ENCODE peak calls at places on chromosomes 3 and 15, in four cellular contexts. K, Q, I and P are unnamed samples.

GRCh38 chr15:32774022-32774421 is 56.2 kb downstream of the GREM1 start:
- DNase-seq in Q (peak), I (no peak), K (no peak), P (peak)

GRCh38 chr3:17039579-17039978 is 154.8 kb downstream of the PLCL2 start:
- DNase-seq in Q (peak), I (no peak), K (no peak), P (no peak)

GRCh38 chr15:87527416-87527815 is 729.1 kb downstream of the NTRK3 start:
- DNase-seq in I (no peak), K (no peak), Q (no peak), P (no peak)

GRCh38 chr3:138560501-138560900 is 33.6 kb downstream of the CEP70 start:
- DNase-seq in Q (no peak), K (no peak), I (no peak), P (no peak)

GRCh38 chr15:86961669-86962068 is 882.0 kb downstream of the AGBL1 start:
- DNase-seq in K (no peak), Q (no peak), I (no peak), P (no peak)

GRCh38 chr15:82173108-82173507 is 89.4 kb downstream of the EFL1 start:
- DNase-seq in K (no peak), I (no peak), Q (no peak), P (no peak)

GRCh38 chr3:14949126-14949525 is 1.7 kb downstream of the NR2C2 start:
- DNase-seq in I (no peak), Q (no peak), K (no peak), P (no peak)

GRCh38 chr15:83305696-83306291 is 21.3 kb upstream of the BNC1 start:
- DNase-seq in K (no peak), I (no peak), Q (no peak), P (peak)

GRCh38 chr15:75775296-75776074 is 62.8 kb upstream of the CSPG4 start:
- DNase-seq in K (peak), Q (no peak), I (no peak), P (peak)

GRCh38 chr15:79130535-79131130 is 40.1 kb upstream of the RASGRF1 start:
- DNase-seq in Q (peak), K (peak), I (no peak), P (no peak)

GRCh38 chr15:100966997-100967396 is 47.8 kb downstream of the LRRK1 start:
- DNase-seq in I (peak), Q (no peak), K (no peak), P (no peak)

GRCh38 chr15:25504307-25504706 is 65.5 kb upstream of the UBE3A start:
- DNase-seq in Q (no peak), I (no peak), K (no peak), P (no peak)

GRCh38 chr3:42012935-42013651 is 51.2 kb upstream of the ULK4 start:
- DNase-seq in I (peak), Q (peak), K (peak), P (peak)

GRCh38 chr3:36124118-36124796 is 256.0 kb upstream of the STAC start:
- DNase-seq in Q (peak), K (no peak), I (no peak), P (peak)

GRCh38 chr15:25170113-25170731 is 215.4 kb downstream of the SNRPN start:
- DNase-seq in K (no peak), I (no peak), Q (no peak), P (no peak)

GRCh38 chr3:61903931-61904657 is 342.7 kb downstream of the PTPRG start:
- DNase-seq in Q (no peak), I (no peak), K (no peak), P (no peak)

GRCh38 chr3:179710079-179710478 is 57.2 kb downstream of the USP13 start:
- DNase-seq in Q (no peak), K (no peak), I (no peak), P (no peak)

GRCh38 chr3:72692959-72693518 is 155.2 kb downstream of the SHQ1 start:
- DNase-seq in K (no peak), Q (no peak), I (no peak), P (no peak)

GRCh38 chr3:71444861-71445259 is 138.7 kb downstream of the FOXP1 start:
- DNase-seq in Q (no peak), I (no peak), K (no peak), P (no peak)

GRCh38 chr3:135106445-135106844 is 311.4 kb downstream of the EPHB1 start:
- DNase-seq in K (peak), Q (no peak), I (no peak), P (peak)

GRCh38 chr3:63051920-63052319 is 176.7 kb upstream of the CADPS start:
- DNase-seq in K (no peak), Q (no peak), I (no peak), P (no peak)

GRCh38 chr3:110420158-110420641 is 651.4 kb upstream of the NECTIN3 start:
- DNase-seq in I (no peak), K (no peak), Q (peak), P (no peak)

GRCh38 chr3:192850501-192850981 is 67.1 kb downstream of the MB21D2 start:
- DNase-seq in I (peak), K (no peak), Q (no peak), P (peak)

GRCh38 chr3:60225848-60226247 is 1025.4 kb downstream of the FHIT start:
- DNase-seq in Q (no peak), I (peak), K (no peak), P (no peak)

GRCh38 chr3:129038121-129038855 is 22.3 kb upstream of the GP9 start:
- DNase-seq in K (no peak), I (no peak), Q (no peak), P (no peak)

GRCh38 chr3:83230841-83231240 is 1469.4 kb upstream of the GBE1 start:
- DNase-seq in K (no peak), Q (no peak), I (no peak), P (no peak)
- H3K4me2 ChIP-seq in K (no peak), Q (no peak), I (no peak), P (no peak)

DNA sequence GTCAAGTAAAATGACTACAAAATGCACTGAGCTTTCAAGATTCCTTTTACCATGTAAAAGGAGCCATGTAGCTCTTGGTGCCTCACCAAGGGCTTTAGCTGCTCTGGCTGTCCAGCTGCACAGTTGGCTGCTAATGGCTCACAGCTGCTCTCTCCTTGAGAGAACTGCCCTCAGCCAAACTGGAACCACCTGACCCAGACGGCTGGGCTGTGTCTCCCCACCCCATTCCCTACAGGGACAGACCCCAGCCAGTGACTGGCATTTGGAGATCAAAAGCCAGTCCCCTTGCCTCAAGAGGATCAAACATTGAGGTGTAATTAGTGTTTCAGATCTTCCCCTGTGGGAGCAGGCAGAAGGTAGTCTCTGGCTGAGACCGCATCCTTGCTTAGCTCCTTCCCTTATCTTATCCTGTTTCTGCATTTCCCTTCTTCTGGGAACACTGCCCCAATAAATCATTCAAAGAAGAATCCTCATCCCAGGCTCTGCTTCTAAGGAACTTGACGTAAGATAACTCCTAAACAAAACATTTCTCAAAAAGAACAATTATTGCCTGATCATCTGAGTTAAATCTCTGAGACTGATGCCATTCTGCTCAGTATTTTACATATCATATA is 28.6 kb upstream of the UBE2E2 start:
- DNase-seq in Q (no peak), I (no peak), K (no peak), P (no peak)
- TF ChIP-seq ESRRA in Q (no peak), I (no peak), K (no peak), P (no peak)

GRCh38 chr15:67828379-67828968 is 3.2 kb downstream of the SKOR1 start:
- DNase-seq in I (no peak), K (no peak), Q (no peak), P (no peak)
- TF ChIP-seq POLR2A in I (no peak), K (no peak), Q (no peak), P (no peak)

GRCh38 chr3:104523136-104523535 is 843.6 kb upstream of the ALCAM start:
- DNase-seq in K (no peak), I (no peak), Q (no peak), P (no peak)

GRCh38 chr3:104521606-104522336 is 844.9 kb upstream of the ALCAM start:
- DNase-seq in K (no peak), I (peak), Q (no peak), P (no peak)

GRCh38 chr3:104530934-104531333 is 835.8 kb upstream of the ALCAM start:
- DNase-seq in Q (no peak), K (no peak), I (no peak), P (no peak)

GRCh38 chr3:104526901-104527401 is 839.8 kb upstream of the ALCAM start:
- DNase-seq in Q (no peak), I (peak), K (no peak), P (no peak)
- H3K4me2 ChIP-seq in Q (no peak), I (peak), K (no peak), P (no peak)

DNA sequence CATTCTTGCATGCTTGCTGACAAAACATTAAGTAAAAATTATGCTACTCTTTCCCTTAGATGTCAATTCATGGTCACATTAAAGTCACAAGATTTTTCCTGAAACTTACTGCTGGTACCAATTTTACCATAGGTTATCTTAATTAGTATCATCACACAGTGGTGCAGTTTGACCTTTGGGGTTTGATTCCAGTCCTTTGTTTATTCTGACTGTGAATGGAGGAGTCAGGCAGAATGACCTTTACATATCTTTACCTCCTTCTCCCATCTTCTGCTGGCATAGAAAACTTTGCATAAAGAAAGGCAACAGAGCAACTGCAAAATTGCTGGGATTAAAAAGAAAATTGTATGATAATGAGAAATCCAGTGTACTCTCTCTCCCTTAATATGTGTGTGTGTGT is 286.6 kb downstream of the LPP start:
- DNase-seq in I (no peak), K (no peak), Q (no peak), P (peak)
- TF ChIP-seq ESRRA in I (no peak), K (no peak), Q (no peak), P (no peak)

DNA sequence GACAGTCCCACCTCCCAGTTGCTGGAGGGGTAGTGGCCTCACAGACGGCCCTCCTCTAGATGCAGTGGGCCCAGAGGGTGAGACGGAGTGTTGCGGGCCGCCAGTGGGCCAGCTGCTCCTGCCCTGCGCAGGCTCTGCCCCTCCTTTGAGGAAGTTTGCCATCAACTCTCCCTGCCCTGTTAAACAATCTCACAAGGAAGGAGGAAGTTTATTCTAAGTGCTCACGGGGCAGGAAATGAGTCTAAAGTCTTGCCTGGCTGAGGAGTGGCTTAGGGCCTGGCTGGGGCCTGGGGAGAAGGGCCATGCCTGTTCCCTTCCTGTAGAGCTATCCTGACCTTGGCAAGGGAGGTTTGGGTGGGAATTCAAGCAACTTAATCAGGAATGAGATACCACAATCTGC is at the start of gene FAM3D:
- DNase-seq in K (no peak), Q (no peak), I (no peak), P (no peak)
- TF ChIP-seq POLR2A in K (no peak), Q (no peak), I (no peak), P (no peak)

DNA sequence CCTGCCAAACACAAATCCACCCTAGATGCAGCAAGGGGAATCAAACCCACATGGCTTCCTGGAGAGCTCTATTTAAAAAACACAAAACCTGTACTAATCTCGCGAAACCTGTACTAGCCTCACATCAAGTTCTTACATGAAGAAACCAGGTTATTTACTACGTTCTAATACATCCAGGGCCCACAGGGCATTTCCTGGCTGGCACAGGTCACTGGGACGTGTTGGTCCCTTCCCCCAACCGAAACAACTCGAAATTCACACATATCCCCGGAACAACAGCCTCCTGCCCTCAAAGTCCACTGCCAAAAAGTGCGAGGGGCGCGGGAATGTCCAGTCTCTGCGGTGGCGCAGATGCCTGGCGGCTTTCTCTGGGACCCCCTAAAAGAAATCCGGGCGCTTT is 955 bp downstream of the CDCP1 start:
- DNase-seq in I (no peak), Q (no peak), K (no peak), P (no peak)
- H3K4me2 ChIP-seq in I (no peak), Q (peak), K (peak), P (no peak)

GRCh38 chr3:26714485-26714884 is 91.9 kb downstream of the LRRC3B start:
- DNase-seq in I (no peak), K (no peak), Q (no peak), P (no peak)

GRCh38 chr3:26718295-26718694 is 95.7 kb downstream of the LRRC3B start:
- DNase-seq in I (no peak), K (no peak), Q (no peak), P (no peak)

DNA sequence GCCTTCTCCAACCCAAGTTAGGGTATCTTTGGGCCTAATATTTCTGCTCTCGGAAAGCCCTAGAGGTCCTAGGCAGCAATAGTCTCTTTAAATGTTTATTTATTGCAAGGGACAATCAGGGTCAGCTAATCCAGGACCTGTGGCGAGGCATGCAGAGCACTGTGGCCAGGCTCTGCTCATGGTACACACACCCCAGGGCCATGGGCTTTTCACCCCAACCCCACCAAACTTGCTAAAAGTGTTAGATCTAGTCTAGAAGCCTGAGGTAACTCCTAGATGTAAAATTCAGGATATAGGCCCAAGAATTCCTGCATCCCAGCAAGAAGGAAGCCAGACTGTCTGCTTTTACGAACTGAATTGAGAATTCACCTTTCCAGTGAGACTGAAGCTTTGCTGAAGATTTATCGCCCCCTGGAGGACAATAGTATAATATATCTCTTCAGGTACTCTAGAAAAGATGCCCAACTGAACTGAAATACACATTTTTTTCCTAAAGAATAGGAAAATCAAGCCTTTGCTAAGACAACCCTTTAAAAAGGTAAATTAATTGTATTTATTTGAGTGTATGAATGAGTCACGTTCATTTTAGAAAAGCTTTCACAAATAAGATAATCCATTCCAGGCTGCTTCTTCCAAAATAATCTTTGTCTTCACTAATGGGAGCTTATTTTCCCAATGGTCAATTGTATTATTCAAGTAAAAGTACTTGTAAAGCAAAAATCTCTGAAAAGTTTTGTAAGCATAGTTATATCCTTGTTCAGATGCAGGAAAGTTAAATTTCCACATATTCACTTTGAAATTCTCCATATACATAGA is 89.8 kb downstream of the LRRC3B start:
- DNase-seq in I (no peak), K (peak), Q (peak), P (peak)
- TF ChIP-seq ESRRA in I (no peak), K (no peak), Q (no peak), P (no peak)

DNA sequence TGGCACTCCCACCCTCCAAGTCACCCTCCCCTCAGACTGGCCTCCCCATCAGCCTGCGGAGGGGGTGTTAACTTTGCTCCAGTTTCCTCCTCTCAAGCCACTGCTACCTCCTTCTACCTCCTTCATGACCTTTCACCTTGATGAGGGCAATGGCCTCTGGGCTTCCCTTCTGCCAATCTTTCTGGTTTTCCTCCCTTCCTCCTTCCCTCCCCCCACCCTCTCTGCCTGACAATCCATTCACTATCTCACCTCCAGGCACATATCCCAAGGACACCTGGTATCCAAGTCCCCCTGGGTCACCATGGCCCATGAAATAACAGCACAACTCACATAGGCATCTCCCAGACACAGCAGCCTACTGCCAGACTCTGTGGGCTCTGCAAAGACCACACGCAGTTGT is 80.0 kb downstream of the WWTR1 start:
- DNase-seq in I (no peak), Q (no peak), K (no peak), P (no peak)
- TF ChIP-seq POLR2A in I (no peak), Q (no peak), K (no peak), P (no peak)

DNA sequence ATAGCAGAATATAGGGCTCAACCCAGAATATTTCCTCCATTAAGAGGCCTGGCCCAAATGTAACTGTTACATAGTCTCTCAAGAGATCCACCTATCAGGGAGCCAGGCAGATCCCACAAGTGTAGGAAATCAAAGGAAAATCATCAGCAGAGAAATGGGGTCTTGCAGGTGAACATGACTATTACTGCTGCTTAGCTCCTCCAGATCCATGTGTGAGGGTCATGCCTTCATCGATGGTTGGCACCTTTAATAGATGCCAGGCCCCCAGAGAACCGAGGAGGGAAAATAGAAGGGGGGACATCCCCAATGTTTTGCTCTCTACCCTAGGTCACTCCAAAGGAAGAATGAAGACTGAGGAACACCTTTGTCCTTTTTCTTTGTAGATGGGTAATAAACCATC is 1029.9 kb upstream of the CADM2 start:
- DNase-seq in Q (no peak), K (no peak), I (no peak), P (no peak)
- H3K4me2 ChIP-seq in Q (no peak), K (no peak), I (no peak), P (no peak)